ENCODE peak calls at places on chromosomes 2 and 18, in six cellular contexts. One of them, this sample, is unnamed.
A peak's percentile ranks its signal among the peaks of the same experiment; 100 is the strongest.

GRCh38 chr2:173028671-173029070 is 47.0 kb upstream of the MAP3K20 start:
- DNase-seq in psoas muscle: no peak
- DNase-seq in fibroblast of lung: peak; percentile 85
- DNase-seq in lower lobe of right lung: no peak
- DNase-seq in CD4-positive, CD25-positive, alpha-beta regulatory T cell: no peak
- DNase-seq in body of pancreas: no peak
- DNase-seq in this sample: no peak

GRCh38 chr2:139730197-139730596 is 950.0 kb upstream of the NXPH2 start:
- DNase-seq in lower lobe of right lung: no peak
- DNase-seq in body of pancreas: no peak
- DNase-seq in CD4-positive, CD25-positive, alpha-beta regulatory T cell: no peak
- DNase-seq in fibroblast of lung: no peak
- DNase-seq in psoas muscle: no peak
- DNase-seq in this sample: no peak

GRCh38 chr2:172215936-172216335 is 113.2 kb upstream of the DLX2 start:
- DNase-seq in psoas muscle: no peak
- DNase-seq in CD4-positive, CD25-positive, alpha-beta regulatory T cell: no peak
- DNase-seq in fibroblast of lung: no peak
- DNase-seq in body of pancreas: no peak
- DNase-seq in lower lobe of right lung: no peak
- DNase-seq in this sample: no peak

GRCh38 chr2:186995092-186995491 is 146.1 kb upstream of the ZSWIM2 start:
- DNase-seq in CD4-positive, CD25-positive, alpha-beta regulatory T cell: no peak
- DNase-seq in lower lobe of right lung: no peak
- DNase-seq in fibroblast of lung: peak; percentile 88
- DNase-seq in psoas muscle: no peak
- DNase-seq in body of pancreas: no peak
- DNase-seq in this sample: no peak

GRCh38 chr2:1641498-1641897 is 102.8 kb downstream of the PXDN start:
- DNase-seq in body of pancreas: no peak
- DNase-seq in CD4-positive, CD25-positive, alpha-beta regulatory T cell: no peak
- DNase-seq in psoas muscle: no peak
- DNase-seq in lower lobe of right lung: no peak
- DNase-seq in fibroblast of lung: peak; percentile 32
- DNase-seq in this sample: no peak

GRCh38 chr2:168655207-168655606 is 147.2 kb upstream of the NOSTRIN start:
- DNase-seq in CD4-positive, CD25-positive, alpha-beta regulatory T cell: no peak
- DNase-seq in fibroblast of lung: no peak
- DNase-seq in psoas muscle: no peak
- DNase-seq in body of pancreas: no peak
- DNase-seq in lower lobe of right lung: no peak
- DNase-seq in this sample: no peak

GRCh38 chr2:128315829-128316776 is 2.6 kb downstream of the HS6ST1 start:
- DNase-seq in fibroblast of lung: peak; percentile 81
- DNase-seq in CD4-positive, CD25-positive, alpha-beta regulatory T cell: no peak
- DNase-seq in psoas muscle: peak; percentile 54
- DNase-seq in lower lobe of right lung: peak; percentile 45
- DNase-seq in body of pancreas: no peak
- DNase-seq in this sample: no peak

GRCh38 chr2:62197609-62198236 is 1.8 kb downstream of the B3GNT2 start:
- DNase-seq in fibroblast of lung: no peak
- DNase-seq in body of pancreas: peak; percentile 50
- DNase-seq in lower lobe of right lung: peak; percentile 75
- DNase-seq in psoas muscle: peak; percentile 66
- DNase-seq in CD4-positive, CD25-positive, alpha-beta regulatory T cell: no peak
- DNase-seq in this sample: no peak

GRCh38 chr2:228105526-228106250 is 75.8 kb downstream of the SPHKAP start:
- DNase-seq in CD4-positive, CD25-positive, alpha-beta regulatory T cell: no peak
- DNase-seq in body of pancreas: no peak
- DNase-seq in psoas muscle: no peak
- DNase-seq in fibroblast of lung: no peak
- DNase-seq in lower lobe of right lung: no peak
- DNase-seq in this sample: no peak

GRCh38 chr2:24831216-24831615 is 38.0 kb downstream of the CENPO start:
- DNase-seq in CD4-positive, CD25-positive, alpha-beta regulatory T cell: no peak
- DNase-seq in body of pancreas: no peak
- DNase-seq in psoas muscle: peak; percentile 28
- DNase-seq in lower lobe of right lung: no peak
- DNase-seq in fibroblast of lung: no peak
- DNase-seq in this sample: no peak

GRCh38 chr2:45173513-45173912 is 164.3 kb upstream of the SIX2 start:
- DNase-seq in CD4-positive, CD25-positive, alpha-beta regulatory T cell: no peak
- DNase-seq in fibroblast of lung: peak; percentile 98
- DNase-seq in psoas muscle: no peak
- DNase-seq in body of pancreas: peak; percentile 15
- DNase-seq in lower lobe of right lung: no peak
- DNase-seq in this sample: no peak

GRCh38 chr18:44896817-44897216 is 216.1 kb downstream of the SETBP1 start:
- DNase-seq in fibroblast of lung: no peak
- DNase-seq in psoas muscle: no peak
- DNase-seq in lower lobe of right lung: no peak
- DNase-seq in body of pancreas: peak; percentile 87
- DNase-seq in CD4-positive, CD25-positive, alpha-beta regulatory T cell: no peak
- DNase-seq in this sample: no peak

GRCh38 chr2:150127995-150128394 is 359.5 kb downstream of the RND3 start:
- DNase-seq in lower lobe of right lung: no peak
- DNase-seq in CD4-positive, CD25-positive, alpha-beta regulatory T cell: no peak
- DNase-seq in psoas muscle: no peak
- DNase-seq in body of pancreas: no peak
- DNase-seq in fibroblast of lung: no peak
- DNase-seq in this sample: no peak

GRCh38 chr2:60073201-60073600 is 480.3 kb downstream of the BCL11A start:
- DNase-seq in lower lobe of right lung: no peak
- DNase-seq in fibroblast of lung: no peak
- DNase-seq in CD4-positive, CD25-positive, alpha-beta regulatory T cell: no peak
- DNase-seq in body of pancreas: no peak
- DNase-seq in psoas muscle: no peak
- DNase-seq in this sample: no peak

GRCh38 chr2:5409925-5410360 is 282.2 kb upstream of the SOX11 start:
- DNase-seq in psoas muscle: no peak
- DNase-seq in CD4-positive, CD25-positive, alpha-beta regulatory T cell: no peak
- DNase-seq in body of pancreas: no peak
- DNase-seq in lower lobe of right lung: no peak
- DNase-seq in fibroblast of lung: no peak
- DNase-seq in this sample: no peak

GRCh38 chr2:10378189-10378588 is 69.9 kb downstream of the ODC1 start:
- DNase-seq in body of pancreas: peak; percentile 35
- DNase-seq in psoas muscle: no peak
- DNase-seq in CD4-positive, CD25-positive, alpha-beta regulatory T cell: peak; percentile 27
- DNase-seq in lower lobe of right lung: no peak
- DNase-seq in fibroblast of lung: no peak
- DNase-seq in this sample: no peak

GRCh38 chr2:19547321-19547720 is 188.9 kb upstream of the OSR1 start:
- DNase-seq in body of pancreas: no peak
- DNase-seq in fibroblast of lung: no peak
- DNase-seq in psoas muscle: no peak
- DNase-seq in CD4-positive, CD25-positive, alpha-beta regulatory T cell: no peak
- DNase-seq in lower lobe of right lung: no peak
- DNase-seq in this sample: no peak

GRCh38 chr2:145207884-145208283 is 688.0 kb upstream of the ZEB2 start:
- DNase-seq in body of pancreas: no peak
- DNase-seq in CD4-positive, CD25-positive, alpha-beta regulatory T cell: no peak
- DNase-seq in lower lobe of right lung: no peak
- DNase-seq in fibroblast of lung: no peak
- DNase-seq in psoas muscle: no peak
- DNase-seq in this sample: no peak

GRCh38 chr18:54630963-54631362 is 39.9 kb downstream of the DYNAP start:
- DNase-seq in CD4-positive, CD25-positive, alpha-beta regulatory T cell: no peak
- DNase-seq in body of pancreas: no peak
- DNase-seq in lower lobe of right lung: no peak
- DNase-seq in fibroblast of lung: no peak
- DNase-seq in psoas muscle: no peak
- DNase-seq in this sample: no peak

GRCh38 chr2:24421668-24422067 is 61.3 kb upstream of the ITSN2 start:
- DNase-seq in psoas muscle: peak; percentile 66
- DNase-seq in CD4-positive, CD25-positive, alpha-beta regulatory T cell: peak; percentile 37
- DNase-seq in fibroblast of lung: peak; percentile 63
- DNase-seq in lower lobe of right lung: peak; percentile 55
- DNase-seq in body of pancreas: peak; percentile 74
- DNase-seq in this sample: no peak

GRCh38 chr2:73776869-73777519 is 2.9 kb downstream of the DUSP11 start:
- DNase-seq in psoas muscle: no peak
- DNase-seq in body of pancreas: no peak
- DNase-seq in lower lobe of right lung: no peak
- DNase-seq in fibroblast of lung: peak; percentile 33
- DNase-seq in CD4-positive, CD25-positive, alpha-beta regulatory T cell: no peak
- DNase-seq in this sample: no peak
- H3K4me3 ChIP-seq in psoas muscle: no peak overlapping the region
- H3K4me3 ChIP-seq in body of pancreas: no peak overlapping the region
- H3K4me3 ChIP-seq in lower lobe of right lung: no peak overlapping the region
- H3K4me3 ChIP-seq in fibroblast of lung: no peak overlapping the region
- H3K4me3 ChIP-seq in CD4-positive, CD25-positive, alpha-beta regulatory T cell: peak overlapping the region; percentile 43
- H3K4me3 ChIP-seq in this sample: no peak overlapping the region

DNA sequence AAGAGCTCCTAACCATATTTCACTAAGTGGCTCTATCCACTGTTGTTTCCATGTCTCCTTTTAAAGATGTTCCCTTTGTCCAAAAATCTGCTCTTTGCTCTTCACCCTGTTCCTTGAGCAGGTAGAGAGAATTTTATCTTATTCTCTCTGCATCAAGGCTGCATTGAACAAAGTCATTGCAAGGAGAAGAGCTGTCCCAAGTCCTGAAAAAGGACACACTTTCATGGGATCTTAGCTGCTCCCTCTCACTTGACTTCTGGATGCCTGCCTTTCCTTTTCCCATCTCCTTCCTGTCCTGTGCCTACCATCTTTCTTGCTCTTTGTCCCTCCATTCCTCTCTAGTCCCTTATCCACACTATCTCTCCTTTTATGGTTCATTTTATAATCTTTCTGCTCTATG is 235.2 kb upstream of the THSD7B start:
- DNase-seq in psoas muscle: no peak
- DNase-seq in lower lobe of right lung: no peak
- DNase-seq in body of pancreas: no peak
- DNase-seq in CD4-positive, CD25-positive, alpha-beta regulatory T cell: no peak
- DNase-seq in fibroblast of lung: no peak
- DNase-seq in this sample: no peak
- H3K4me1 ChIP-seq in psoas muscle: no peaks in the 10 kb centered on the region
- H3K4me1 ChIP-seq in lower lobe of right lung: no peaks in the 10 kb centered on the region
- H3K4me1 ChIP-seq in body of pancreas: no peaks in the 10 kb centered on the region
- H3K4me1 ChIP-seq in CD4-positive, CD25-positive, alpha-beta regulatory T cell: no peaks in the 10 kb centered on the region
- H3K4me1 ChIP-seq in fibroblast of lung: no peaks in the 10 kb centered on the region
- H3K4me1 ChIP-seq in this sample: no peaks in the 10 kb centered on the region

GRCh38 chr2:240557101-240557751 is 562 bp downstream of the ANKMY1 start:
- DNase-seq in body of pancreas: no peak
- DNase-seq in lower lobe of right lung: peak; percentile 48
- DNase-seq in fibroblast of lung: no peak
- DNase-seq in CD4-positive, CD25-positive, alpha-beta regulatory T cell: no peak
- DNase-seq in psoas muscle: peak; percentile 57
- DNase-seq in this sample: peak; percentile 7

GRCh38 chr2:240559271-240559670 is 886 bp upstream of the DUSP28 start:
- DNase-seq in psoas muscle: no peak
- DNase-seq in lower lobe of right lung: no peak
- DNase-seq in CD4-positive, CD25-positive, alpha-beta regulatory T cell: no peak
- DNase-seq in fibroblast of lung: no peak
- DNase-seq in body of pancreas: no peak
- DNase-seq in this sample: no peak

GRCh38 chr2:240557808-240558207 is at the start of gene ANKMY1:
- DNase-seq in CD4-positive, CD25-positive, alpha-beta regulatory T cell: peak; percentile 52
- DNase-seq in fibroblast of lung: peak; percentile 59
- DNase-seq in body of pancreas: peak; percentile 70
- DNase-seq in psoas muscle: peak; percentile 86
- DNase-seq in lower lobe of right lung: peak; percentile 85
- DNase-seq in this sample: peak; percentile 73

GRCh38 chr2:240560084-240560479 is at the start of gene DUSP28:
- DNase-seq in lower lobe of right lung: peak; percentile 97
- DNase-seq in fibroblast of lung: peak; percentile 85
- DNase-seq in body of pancreas: peak; percentile 95
- DNase-seq in psoas muscle: peak; percentile 97
- DNase-seq in CD4-positive, CD25-positive, alpha-beta regulatory T cell: peak; percentile 90
- DNase-seq in this sample: peak; percentile 94

DNA sequence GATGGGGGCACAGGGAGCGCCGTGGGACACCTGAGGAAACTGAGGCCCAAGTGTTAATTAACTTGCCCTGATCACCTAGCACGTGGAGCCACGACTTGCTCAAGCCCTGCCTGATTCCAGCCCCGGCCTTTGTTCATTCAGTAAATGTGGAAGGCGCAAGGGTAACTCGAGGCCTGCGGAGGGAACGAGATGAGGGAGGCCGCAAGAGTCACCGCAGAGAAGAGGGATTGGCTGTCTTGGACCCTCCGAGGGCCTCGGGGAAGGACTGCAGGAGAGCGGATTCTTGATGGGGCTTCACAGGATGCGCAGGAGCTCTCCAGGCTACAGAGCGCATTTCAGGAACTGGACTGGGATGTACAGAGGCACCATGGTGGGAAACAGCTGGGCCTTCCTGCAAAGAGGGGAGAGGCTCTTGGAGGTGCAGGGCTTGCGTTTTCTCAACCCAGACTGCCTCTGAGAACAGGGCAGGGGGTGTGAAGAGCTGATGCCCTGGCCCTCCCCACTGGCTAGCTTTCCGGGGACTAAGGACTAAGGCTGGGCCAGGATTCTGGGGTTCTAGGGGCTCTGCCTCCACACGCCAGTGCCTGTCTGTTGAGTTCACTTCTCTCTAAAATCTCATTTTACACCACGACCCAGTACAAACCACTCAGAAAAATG is 569 bp upstream of the ANKMY1 start:
- DNase-seq in psoas muscle: no peak
- DNase-seq in CD4-positive, CD25-positive, alpha-beta regulatory T cell: no peak
- DNase-seq in lower lobe of right lung: no peak
- DNase-seq in fibroblast of lung: no peak
- DNase-seq in body of pancreas: no peak
- DNase-seq in this sample: peak; percentile 23
- H3K4me3 ChIP-seq in psoas muscle: peak overlapping the region; percentile 64
- H3K4me3 ChIP-seq in CD4-positive, CD25-positive, alpha-beta regulatory T cell: peak overlapping the region; percentile 85
- H3K4me3 ChIP-seq in lower lobe of right lung: peak overlapping the region; percentile 52
- H3K4me3 ChIP-seq in fibroblast of lung: peak overlapping the region; percentile 53
- H3K4me3 ChIP-seq in body of pancreas: no peak overlapping the region
- H3K4me3 ChIP-seq in this sample: no peak overlapping the region

GRCh38 chr18:48894799-48895346 is 55.9 kb downstream of the SMAD7 start:
- DNase-seq in lower lobe of right lung: no peak
- DNase-seq in CD4-positive, CD25-positive, alpha-beta regulatory T cell: no peak
- DNase-seq in fibroblast of lung: no peak
- DNase-seq in psoas muscle: no peak
- DNase-seq in body of pancreas: no peak
- DNase-seq in this sample: no peak

GRCh38 chr18:48893559-48894265 is 57.1 kb downstream of the SMAD7 start:
- DNase-seq in fibroblast of lung: no peak
- DNase-seq in CD4-positive, CD25-positive, alpha-beta regulatory T cell: no peak
- DNase-seq in lower lobe of right lung: no peak
- DNase-seq in psoas muscle: no peak
- DNase-seq in body of pancreas: no peak
- DNase-seq in this sample: no peak

GRCh38 chr18:48893061-48893558 is 57.7 kb downstream of the SMAD7 start:
- DNase-seq in fibroblast of lung: no peak
- DNase-seq in lower lobe of right lung: no peak
- DNase-seq in body of pancreas: no peak
- DNase-seq in CD4-positive, CD25-positive, alpha-beta regulatory T cell: no peak
- DNase-seq in psoas muscle: no peak
- DNase-seq in this sample: no peak

GRCh38 chr18:48892146-48892855 is 58.5 kb downstream of the SMAD7 start:
- DNase-seq in CD4-positive, CD25-positive, alpha-beta regulatory T cell: no peak
- DNase-seq in lower lobe of right lung: no peak
- DNase-seq in psoas muscle: no peak
- DNase-seq in body of pancreas: no peak
- DNase-seq in fibroblast of lung: no peak
- DNase-seq in this sample: no peak

GRCh38 chr18:48894266-48894600 is 56.5 kb downstream of the SMAD7 start:
- DNase-seq in psoas muscle: no peak
- DNase-seq in lower lobe of right lung: no peak
- DNase-seq in fibroblast of lung: no peak
- DNase-seq in CD4-positive, CD25-positive, alpha-beta regulatory T cell: no peak
- DNase-seq in body of pancreas: no peak
- DNase-seq in this sample: no peak
- H3K4me1 ChIP-seq in psoas muscle: no peaks in the 10 kb centered on the region
- H3K4me1 ChIP-seq in lower lobe of right lung: peaks cover 40% of the 10 kb centered on the region
- H3K4me1 ChIP-seq in fibroblast of lung: peaks cover 14% of the 10 kb centered on the region
- H3K4me1 ChIP-seq in CD4-positive, CD25-positive, alpha-beta regulatory T cell: no peaks in the 10 kb centered on the region
- H3K4me1 ChIP-seq in body of pancreas: peaks cover 7% of the 10 kb centered on the region
- H3K4me1 ChIP-seq in this sample: no peaks in the 10 kb centered on the region

GRCh38 chr2:130351495-130352125 is 4.2 kb upstream of the PTPN18 start:
- DNase-seq in body of pancreas: no peak
- DNase-seq in fibroblast of lung: no peak
- DNase-seq in CD4-positive, CD25-positive, alpha-beta regulatory T cell: no peak
- DNase-seq in lower lobe of right lung: no peak
- DNase-seq in psoas muscle: no peak
- DNase-seq in this sample: no peak
- H3K4me3 ChIP-seq in body of pancreas: no peak overlapping the region
- H3K4me3 ChIP-seq in fibroblast of lung: no peak overlapping the region
- H3K4me3 ChIP-seq in CD4-positive, CD25-positive, alpha-beta regulatory T cell: no peak overlapping the region
- H3K4me3 ChIP-seq in lower lobe of right lung: no peak overlapping the region
- H3K4me3 ChIP-seq in psoas muscle: no peak overlapping the region
- H3K4me3 ChIP-seq in this sample: no peak overlapping the region